ENCODE peak calls at places on chromosomes 7 and 10, in seven cellular contexts. B is endothelial cell of umbilical vein, C is pancreas, V is cardiac muscle cell, T is Panc1, P is IMR-90, A is hepatocyte. O is an unnamed sample.

GRCh38 chr10:124388823-124389612 is 29.7 kb downstream of the OAT start:
- DNase-seq in C (peak; percentile 93), T (peak; percentile 36), A (peak; percentile 97), B (peak; percentile 83), V (peak; percentile 96), P (peak; percentile 71), O (peak; percentile 88)

GRCh38 chr7:113796557-113796956 is 122.3 kb downstream of the PPP1R3A start:
- DNase-seq in V (no peak), C (no peak), B (peak; percentile 98), A (no peak), P (peak; percentile 92), T (no peak), O (no peak)

GRCh38 chr10:69458426-69459100 is 7.3 kb downstream of the TSPAN15 start:
- DNase-seq in A (peak; percentile 72), C (peak; percentile 72), B (no peak), V (peak; percentile 40), P (no peak), T (no peak), O (no peak)

GRCh38 chr7:41007351-41007751 is 695.5 kb downstream of the INHBA start:
- DNase-seq in A (no peak), C (no peak), V (no peak), T (no peak), B (no peak), P (no peak), O (no peak)

GRCh38 chr10:87861566-87861952 is 1.8 kb downstream of the KLLN start:
- DNase-seq in T (no peak), P (peak; percentile 89), C (peak; percentile 81), B (peak; percentile 81), V (peak; percentile 66), A (peak; percentile 87), O (peak; percentile 79)

GRCh38 chr7:129769866-129770808 is 158.6 kb downstream of the NRF1 start:
- DNase-seq in T (no peak), P (no peak), B (no peak), A (no peak), C (no peak), V (no peak), O (no peak)

GRCh38 chr10:102234866-102235597 is 6.3 kb downstream of the PITX3 start:
- DNase-seq in C (no peak), V (no peak), T (no peak), P (no peak), B (no peak), A (no peak), O (no peak)

GRCh38 chr7:44072364-44073231 is 7.2 kb upstream of the PGAM2 start:
- DNase-seq in T (no peak), P (peak; percentile 84), B (peak; percentile 87), V (peak; percentile 85), C (peak; percentile 55), A (peak; percentile 84), O (peak; percentile 60)

DNA sequence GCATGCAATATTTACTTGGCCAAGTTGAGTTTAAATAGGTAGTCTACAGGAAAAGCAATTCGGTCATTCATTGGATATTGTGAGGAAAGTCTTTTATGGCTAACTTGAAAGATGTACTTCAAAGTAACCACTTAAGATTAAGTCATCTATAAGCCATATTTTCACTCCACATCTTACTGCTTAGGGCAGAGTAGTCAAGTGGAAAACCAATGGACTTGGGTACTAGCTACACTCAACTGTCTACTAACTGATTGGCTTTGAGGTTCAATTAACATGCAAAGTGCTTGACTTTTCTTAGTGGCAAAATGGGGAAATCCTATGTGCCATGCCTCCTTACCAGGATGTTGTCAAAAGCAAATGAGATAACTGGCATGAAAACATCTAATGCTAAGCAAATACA is 51.0 kb downstream of the CAV1 start:
- DNase-seq in T (no peak), A (no peak), B (no peak), V (no peak), C (no peak), P (no peak), O (no peak)
- H3K27ac ChIP-seq in T (no peak overlapping the region), A (no peak overlapping the region), B (no peak overlapping the region), V (no peak overlapping the region), C (no peak overlapping the region), P (no peak overlapping the region), O (no peak overlapping the region)

DNA sequence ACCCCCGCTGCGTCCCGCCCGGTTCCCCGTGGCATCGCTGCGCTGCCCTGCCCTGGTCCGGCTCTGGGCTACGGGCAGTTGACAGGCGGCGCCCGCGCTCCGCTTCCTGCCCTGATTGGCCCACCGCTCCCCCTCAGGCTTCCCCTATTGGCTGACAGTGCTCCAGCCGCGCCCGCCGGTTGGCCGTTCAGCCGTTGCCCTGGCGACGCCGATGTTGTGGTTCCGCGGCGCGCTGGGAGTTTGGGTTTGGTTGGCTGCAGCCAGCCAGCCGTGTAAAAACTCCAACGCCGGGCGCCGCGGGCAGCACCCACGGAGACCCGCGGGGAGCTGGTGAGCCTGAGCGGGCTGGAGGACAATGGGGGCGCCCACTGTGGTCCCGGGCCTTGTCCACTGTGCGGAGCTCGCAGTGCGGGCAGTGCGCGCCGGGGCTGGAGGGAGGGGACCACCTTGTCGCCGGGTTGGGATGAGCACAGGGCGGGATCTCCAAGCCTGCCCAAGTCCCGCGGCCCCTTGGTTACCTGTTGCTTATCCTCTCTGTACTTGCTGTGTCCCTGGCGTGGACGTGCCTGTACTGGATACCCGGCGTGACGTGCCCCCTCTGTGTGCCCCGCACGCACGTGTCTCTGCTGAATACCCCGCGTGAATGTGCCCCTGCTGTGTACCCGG is at the start of gene C7orf57:
- DNase-seq in A (peak; percentile 94), T (peak; percentile 46), V (peak; percentile 94), P (peak; percentile 77), B (peak; percentile 85), C (peak; percentile 89), O (peak; percentile 95)
- TF ChIP-seq CTCF in A (peak; percentile 21), T (peak; percentile 73), V (no peak), P (peak; percentile 27), B (peak; percentile 37), C (no peak), O (no peak)

GRCh38 chr7:51242007-51242691 is 74.5 kb downstream of the COBL start:
- DNase-seq in A (no peak), B (no peak), C (no peak), P (no peak), T (no peak), V (no peak), O (peak; percentile 70)
- H3K4me3 ChIP-seq in A (no peak overlapping the region), B (no peak overlapping the region), C (no peak overlapping the region), P (no peak overlapping the region), T (no peak overlapping the region), V (no peak overlapping the region), O (no peak overlapping the region)

DNA sequence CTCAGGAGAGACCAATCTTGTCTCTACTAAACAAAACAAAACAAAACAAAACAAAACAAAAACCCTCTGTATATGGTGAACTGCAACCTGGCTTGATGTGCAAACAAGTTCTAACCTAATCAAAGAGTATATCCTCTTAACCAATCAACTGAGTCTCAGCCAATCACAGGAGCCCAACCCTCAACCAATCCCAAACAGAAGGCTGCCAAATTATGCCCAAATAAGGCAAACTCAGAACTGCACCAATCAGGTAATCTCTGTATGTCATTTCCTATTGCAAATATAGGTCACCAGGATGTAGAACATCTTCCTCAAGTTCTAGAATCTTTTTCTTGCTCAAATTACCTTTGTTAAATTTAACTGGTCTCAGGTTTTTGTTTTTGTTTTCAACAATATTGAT is 5.2 kb downstream of the FAM133B start:
- DNase-seq in P (no peak), C (no peak), A (no peak), V (no peak), T (no peak), B (peak; percentile 3), O (no peak)
- H3K27ac ChIP-seq in P (peak overlapping the region; percentile 60), C (no peak overlapping the region), A (peak overlapping the region; percentile 9), V (peak overlapping the region; percentile 42), T (no peak overlapping the region), B (peak overlapping the region; percentile 25), O (no peak overlapping the region)

GRCh38 chr10:3902054-3902808 is 117.2 kb upstream of the KLF6 start:
- DNase-seq in V (peak; percentile 19), B (peak; percentile 51), A (peak; percentile 73), C (no peak), P (no peak), T (no peak), O (no peak)
- TF ChIP-seq CTCF in V (no peak), B (no peak), A (no peak), C (no peak), P (no peak), T (no peak), O (no peak)

GRCh38 chr10:8614054-8614565 is 559.6 kb downstream of the GATA3 start:
- DNase-seq in A (no peak), T (no peak), B (no peak), P (no peak), V (no peak), C (no peak), O (no peak)

GRCh38 chr10:8616166-8616565 is 561.7 kb downstream of the GATA3 start:
- DNase-seq in A (peak; percentile 50), B (no peak), V (no peak), T (no peak), P (no peak), C (no peak), O (no peak)

GRCh38 chr10:8615118-8615517 is 560.6 kb downstream of the GATA3 start:
- DNase-seq in T (no peak), A (no peak), V (no peak), P (no peak), C (no peak), B (no peak), O (no peak)

GRCh38 chr10:8618834-8619233 is 564.3 kb downstream of the GATA3 start:
- DNase-seq in T (no peak), C (no peak), P (no peak), B (no peak), V (no peak), A (no peak), O (no peak)

DNA sequence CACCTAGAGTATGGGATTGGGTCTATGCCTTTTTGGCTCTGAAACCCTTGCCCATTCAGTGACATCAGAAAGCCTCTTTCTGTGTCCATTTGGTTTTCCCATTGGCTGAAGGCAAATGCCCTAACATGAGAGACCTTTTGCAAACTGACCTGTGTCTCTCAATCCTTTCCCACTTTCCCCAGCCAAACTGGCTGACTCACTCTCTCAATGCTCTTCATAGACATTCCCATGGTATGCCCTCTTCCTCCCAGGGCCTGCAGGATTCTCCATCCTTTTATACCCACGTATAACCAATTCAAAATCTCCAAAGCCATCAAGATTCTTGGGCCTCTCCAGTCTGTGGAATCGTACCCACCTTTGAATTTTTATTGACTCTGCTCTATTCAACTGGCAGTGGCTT is 563.3 kb downstream of the GATA3 start:
- DNase-seq in V (no peak), T (no peak), A (no peak), P (no peak), C (no peak), B (no peak), O (no peak)
- H3K4me3 ChIP-seq in V (no peak overlapping the region), T (no peak overlapping the region), A (no peak overlapping the region), P (no peak overlapping the region), C (no peak overlapping the region), B (no peak overlapping the region), O (no peak overlapping the region)

DNA sequence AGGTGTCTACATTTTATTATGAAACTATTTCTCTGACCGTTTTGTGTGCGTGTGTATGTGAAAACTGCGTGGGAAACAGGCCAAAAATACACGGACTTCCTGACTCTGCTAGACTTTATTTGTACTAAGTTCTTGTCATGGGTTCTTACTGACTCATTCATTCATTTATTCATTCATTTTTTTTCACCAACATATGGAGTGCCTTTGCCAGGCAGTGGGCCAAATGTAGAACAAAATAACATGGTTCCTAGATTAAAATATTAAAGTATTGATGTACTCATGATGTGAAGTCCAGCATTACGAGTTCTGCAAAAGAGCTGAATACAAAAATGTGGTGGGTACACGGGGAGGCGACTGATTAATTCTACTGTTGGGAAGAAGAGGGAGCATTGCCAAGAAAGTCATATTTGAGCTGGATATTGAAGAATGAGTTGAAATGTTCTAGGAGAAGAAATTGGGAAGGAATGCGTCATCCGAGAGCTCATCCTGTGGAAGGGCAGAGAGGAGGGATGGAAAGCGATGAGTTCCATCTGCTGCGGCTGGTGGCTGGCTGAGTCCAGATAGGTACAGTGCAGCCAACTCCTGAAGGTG is 24.6 kb downstream of the CACNB2 start:
- DNase-seq in C (no peak), T (no peak), B (no peak), A (peak; percentile 30), V (no peak), P (peak; percentile 97), O (no peak)
- H3K27ac ChIP-seq in C (no peak overlapping the region), T (no peak overlapping the region), B (no peak overlapping the region), A (peak overlapping the region; percentile 46), V (peak overlapping the region; percentile 76), P (no peak overlapping the region), O (peak overlapping the region; percentile 13)